ENCODE peak calls at places on chromosomes 13 and 19, in six cellular contexts. I is OCI-LY7, Q is AG10803, K is hepatocyte, A is AG04450, D is lower leg skin. B is an unnamed sample.

GRCh38 chr19:28020631-28021315 is 1192.2 kb downstream of the UQCRFS1 start:
- DNase-seq in K (no peak), I (no peak), D (no peak), Q (peak), A (no peak), B (no peak)

GRCh38 chr13:38210928-38211596 is 138.6 kb upstream of the UFM1 start:
- DNase-seq in D (no peak), A (no peak), Q (no peak), I (no peak), K (no peak), B (no peak)

GRCh38 chr13:98144501-98145350 is 1.8 kb downstream of the FARP1 start:
- DNase-seq in Q (peak), K (peak), A (peak), D (no peak), I (no peak), B (peak)

GRCh38 chr13:43042410-43042921 is 19.1 kb downstream of the DNAJC15 start:
- DNase-seq in Q (no peak), A (no peak), K (no peak), D (no peak), I (no peak), B (no peak)

GRCh38 chr19:28026636-28027035 is 1186.3 kb downstream of the UQCRFS1 start:
- DNase-seq in Q (no peak), K (no peak), I (no peak), D (no peak), A (no peak), B (no peak)

GRCh38 chr19:53381376-53381775 is 13.6 kb upstream of the ZNF765 start:
- DNase-seq in K (no peak), I (no peak), D (no peak), Q (no peak), A (no peak), B (no peak)

GRCh38 chr19:34733266-34733825 is 697 bp upstream of the ZNF181 start:
- DNase-seq in A (no peak), D (peak), I (peak), K (peak), Q (no peak), B (no peak)

GRCh38 chr13:25249001-25249543 is 38.2 kb downstream of the MTMR6 start:
- DNase-seq in I (peak), K (peak), Q (peak), A (no peak), D (no peak), B (peak)

GRCh38 chr13:49646688-49647087 is 18.4 kb downstream of the ARL11 start:
- DNase-seq in D (no peak), K (no peak), I (no peak), A (no peak), Q (no peak), B (no peak)

GRCh38 chr13:109273326-109273751 is 513.0 kb downstream of the IRS2 start:
- DNase-seq in A (no peak), I (no peak), K (no peak), Q (peak), D (no peak), B (peak)

GRCh38 chr19:6026390-6026897 is 48.5 kb upstream of the RANBP3 start:
- DNase-seq in K (no peak), D (no peak), I (no peak), Q (no peak), A (no peak), B (no peak)

GRCh38 chr19:3443840-3444694 is 36.3 kb downstream of the SMIM24 start:
- DNase-seq in Q (no peak), K (peak), D (no peak), I (no peak), A (no peak), B (peak)

GRCh38 chr19:32387701-32388392 is 17.7 kb upstream of the DPY19L3 start:
- DNase-seq in I (no peak), D (no peak), A (no peak), K (no peak), Q (peak), B (no peak)

GRCh38 chr13:23960566-23961156 is 63.4 kb upstream of the C1QTNF9B start:
- DNase-seq in I (peak), K (peak), Q (peak), D (no peak), A (no peak), B (peak)

GRCh38 chr13:41613984-41614581 is 156.7 kb downstream of the RGCC start:
- DNase-seq in D (no peak), K (peak), A (peak), I (no peak), Q (peak), B (peak)

GRCh38 chr13:20387441-20387971 is 138.2 kb downstream of the CRYL1 start:
- DNase-seq in D (peak), A (peak), K (no peak), Q (no peak), I (no peak), B (no peak)

GRCh38 chr19:54464044-54464623 is 556 bp upstream of the LENG9 start:
- DNase-seq in I (peak), A (no peak), D (peak), Q (peak), K (peak), B (peak)

GRCh38 chr13:101611491-101612475 is 159.3 kb downstream of the ITGBL1 start:
- DNase-seq in I (no peak), A (no peak), D (no peak), K (no peak), Q (peak), B (no peak)

GRCh38 chr19:56314018-56314583 is 538 bp downstream of the ZSCAN5A start:
- DNase-seq in I (no peak), D (no peak), Q (no peak), K (peak), A (no peak), B (no peak)

GRCh38 chr19:49799798-49800376 is 13.2 kb downstream of the FUZ start:
- DNase-seq in Q (no peak), A (no peak), K (no peak), D (no peak), I (peak), B (no peak)

GRCh38 chr13:28718186-28718537 is 608 bp downstream of the SLC46A3 start:
- DNase-seq in I (peak), K (no peak), A (no peak), Q (peak), D (peak), B (peak)

GRCh38 chr13:20573636-20574035 is 6.7 kb downstream of the IFT88 start:
- DNase-seq in Q (no peak), K (no peak), A (no peak), I (no peak), D (no peak), B (no peak)

GRCh38 chr19:1122972-1123363 is 19.2 kb downstream of the GPX4 start:
- DNase-seq in Q (peak), A (no peak), I (peak), K (peak), D (no peak), B (peak)

GRCh38 chr13:98300956-98301641 is 124.0 kb upstream of the RNF113B start:
- DNase-seq in A (peak), I (no peak), K (peak), Q (peak), D (no peak), B (peak)

GRCh38 chr13:20191311-20191901 is 1.3 kb downstream of the GJB2 start:
- DNase-seq in Q (no peak), K (no peak), I (no peak), A (no peak), D (no peak), B (no peak)

GRCh38 chr13:102609696-102610095 is 12.9 kb downstream of the TPP2 start:
- DNase-seq in I (no peak), A (no peak), K (no peak), Q (no peak), D (no peak), B (no peak)

GRCh38 chr13:86870388-86870966 is 800.7 kb upstream of the SLITRK5 start:
- DNase-seq in D (no peak), I (peak), A (no peak), K (peak), Q (peak), B (peak)

GRCh38 chr13:32073180-32073864 is 41.7 kb downstream of the FRY start:
- DNase-seq in Q (peak), A (no peak), I (no peak), D (no peak), K (no peak), B (no peak)

GRCh38 chr13:73429691-73430090 is 370.9 kb downstream of the KLF5 start:
- DNase-seq in K (no peak), D (no peak), Q (no peak), I (no peak), A (no peak), B (peak)

GRCh38 chr13:80778302-80778701 is 437.4 kb upstream of the SPRY2 start:
- DNase-seq in D (no peak), A (no peak), Q (no peak), K (peak), I (no peak), B (no peak)

GRCh38 chr19:8307965-8308866 is at the start of gene CD320:
- DNase-seq in I (peak), K (peak), Q (peak), A (peak), D (peak), B (peak)

GRCh38 chr13:82634946-82635345 is 1247.3 kb downstream of the SLITRK1 start:
- DNase-seq in A (no peak), Q (no peak), D (no peak), K (no peak), I (no peak), B (peak)

GRCh38 chr19:17052439-17052838 is 22.8 kb downstream of the HAUS8 start:
- DNase-seq in I (peak), D (no peak), Q (peak), A (no peak), K (peak), B (peak)

GRCh38 chr19:56015756-56016155 is 29.2 kb downstream of the NLRP5 start:
- DNase-seq in D (no peak), A (no peak), K (no peak), Q (no peak), I (peak), B (peak)

GRCh38 chr13:112772539-112772909 is 82.7 kb downstream of the ATP11A start:
- DNase-seq in I (no peak), D (no peak), K (no peak), A (no peak), Q (no peak), B (no peak)

GRCh38 chr13:77692746-77693448 is 4.6 kb upstream of the SLAIN1 start:
- DNase-seq in Q (no peak), A (no peak), D (no peak), K (no peak), I (no peak), B (no peak)

GRCh38 chr19:2180881-2181617 is 17.3 kb downstream of the DOT1L start:
- DNase-seq in I (no peak), Q (no peak), D (no peak), A (no peak), K (no peak), B (no peak)

GRCh38 chr13:101417043-101417406 is 717 bp upstream of the NALCN start:
- DNase-seq in I (no peak), A (peak), D (no peak), K (no peak), Q (no peak), B (peak)

GRCh38 chr19:5080030-5080644 is 111.2 kb downstream of the KDM4B start:
- DNase-seq in K (no peak), Q (no peak), I (no peak), A (no peak), D (no peak), B (no peak)

DNA sequence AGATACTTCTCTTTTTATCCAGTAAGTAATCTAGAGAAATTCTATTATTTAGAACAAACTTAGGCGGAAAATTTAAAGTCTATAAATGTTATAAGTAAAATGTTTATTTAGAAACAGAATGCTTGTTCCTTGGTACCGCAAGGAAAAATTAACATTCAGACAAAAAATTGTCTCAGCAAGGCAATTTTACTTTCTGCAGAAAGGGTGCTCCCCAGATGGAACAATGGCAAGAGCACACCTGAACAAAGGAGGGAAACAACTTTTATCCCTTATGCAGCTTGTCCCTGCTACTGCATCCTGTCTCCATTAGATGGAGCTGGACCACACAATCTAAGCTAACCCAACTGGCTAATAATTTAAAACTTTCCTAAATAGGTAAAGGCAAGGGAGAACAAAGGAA is 6.5 kb upstream of the ZNF708 start:
- DNase-seq in K (no peak), Q (no peak), A (no peak), D (no peak), I (peak), B (no peak)
- TF ChIP-seq CTCF in K (peak), Q (no peak), A (no peak), D (no peak), I (no peak), B (no peak)

DNA sequence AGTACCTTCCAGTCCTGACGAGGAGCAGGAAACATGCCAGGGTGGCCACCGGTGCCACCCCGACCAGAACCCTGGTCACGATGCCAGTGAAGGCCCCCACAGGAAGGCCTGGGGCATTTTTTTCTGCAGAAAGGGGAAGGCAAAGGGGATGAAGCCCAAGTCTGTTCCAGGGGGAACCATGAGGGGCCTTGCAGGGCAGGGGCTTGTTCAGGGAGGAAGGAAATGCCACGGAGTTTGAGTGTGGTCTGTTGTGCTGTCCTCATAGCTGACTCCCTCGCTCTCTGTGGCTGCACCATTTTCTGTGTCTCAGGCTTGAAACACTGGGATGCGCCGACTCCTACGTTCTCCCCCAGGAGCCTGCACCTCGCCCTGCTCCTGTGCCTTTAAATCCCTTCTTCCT is 27.5 kb upstream of the CEACAM1 start:
- DNase-seq in A (no peak), Q (no peak), I (no peak), D (no peak), K (no peak), B (no peak)
- H3K4me3 ChIP-seq in A (no peak), Q (no peak), I (no peak), D (no peak), K (no peak), B (no peak)

DNA sequence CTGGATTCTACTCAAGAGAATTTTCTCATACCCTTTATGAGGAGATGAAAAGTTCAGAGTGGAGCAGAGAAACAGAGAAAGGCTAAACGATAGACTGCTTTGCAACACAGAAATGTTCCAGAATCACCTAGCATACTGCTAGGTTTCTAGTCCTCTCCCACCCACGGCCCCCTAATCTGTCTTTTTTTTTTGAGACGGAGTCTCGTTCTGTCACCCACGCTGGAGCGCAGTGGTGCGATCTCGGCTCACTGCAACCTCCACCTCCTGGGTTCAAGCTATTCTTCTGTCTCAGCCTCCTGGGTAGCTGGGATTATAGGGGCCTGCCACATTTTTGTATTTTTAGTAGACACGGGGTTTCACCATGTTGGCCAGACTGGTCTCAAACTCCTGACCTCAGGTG is 4.8 kb downstream of the SUGP2 start:
- DNase-seq in A (no peak), K (no peak), I (no peak), Q (no peak), D (no peak), B (no peak)
- TF ChIP-seq CTCF in A (no peak), K (no peak), I (no peak), Q (no peak), D (no peak), B (no peak)

GRCh38 chr19:44007473-44007872 is 4.7 kb downstream of the ZNF230 start:
- DNase-seq in I (no peak), K (no peak), D (no peak), Q (no peak), A (no peak), B (no peak)

GRCh38 chr19:44005968-44006367 is 3.2 kb downstream of the ZNF230 start:
- DNase-seq in A (no peak), Q (peak), I (no peak), K (no peak), D (no peak), B (peak)

GRCh38 chr19:44010468-44010867 is 7.7 kb downstream of the ZNF230 start:
- DNase-seq in Q (no peak), I (no peak), A (no peak), K (no peak), D (no peak), B (no peak)
- H3K4me3 ChIP-seq in Q (no peak), I (no peak), A (no peak), K (no peak), D (no peak), B (no peak)

GRCh38 chr19:50906217-50906616 is 5.0 kb downstream of the KLK4 start:
- DNase-seq in Q (no peak), K (peak), I (peak), D (no peak), A (no peak), B (peak)
- TF ChIP-seq CTCF in Q (peak), K (peak), I (peak), D (no peak), A (peak), B (peak)

DNA sequence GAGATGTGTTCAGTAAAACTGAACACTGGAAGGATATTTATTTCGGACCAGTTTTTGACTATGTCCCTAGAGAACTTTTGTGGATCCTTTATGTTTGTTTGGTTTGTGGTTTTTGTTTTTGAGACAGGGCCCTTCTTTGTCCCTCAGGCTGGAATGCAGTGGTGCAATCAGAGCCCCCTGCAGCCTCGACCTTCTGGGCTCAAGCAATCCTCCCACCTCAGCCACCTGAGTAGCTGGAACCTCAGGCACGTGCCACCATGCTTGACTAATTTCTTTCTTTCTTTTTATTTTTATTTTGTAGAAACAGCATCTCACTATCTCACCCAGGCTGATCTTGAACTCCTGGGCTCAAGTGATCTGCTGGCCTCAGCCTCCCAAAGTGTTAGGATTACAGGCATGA is 955 bp upstream of the ZNF709 start:
- DNase-seq in A (no peak), D (no peak), Q (no peak), K (no peak), I (no peak), B (no peak)
- H3K4me3 ChIP-seq in A (no peak), D (no peak), Q (no peak), K (no peak), I (peak), B (no peak)

GRCh38 chr13:79548886-79549285 is 67.9 kb downstream of the NDFIP2 start:
- DNase-seq in A (no peak), K (no peak), I (no peak), Q (peak), D (no peak), B (peak)
- TF ChIP-seq CTCF in A (peak), K (peak), I (peak), Q (peak), D (no peak), B (peak)

DNA sequence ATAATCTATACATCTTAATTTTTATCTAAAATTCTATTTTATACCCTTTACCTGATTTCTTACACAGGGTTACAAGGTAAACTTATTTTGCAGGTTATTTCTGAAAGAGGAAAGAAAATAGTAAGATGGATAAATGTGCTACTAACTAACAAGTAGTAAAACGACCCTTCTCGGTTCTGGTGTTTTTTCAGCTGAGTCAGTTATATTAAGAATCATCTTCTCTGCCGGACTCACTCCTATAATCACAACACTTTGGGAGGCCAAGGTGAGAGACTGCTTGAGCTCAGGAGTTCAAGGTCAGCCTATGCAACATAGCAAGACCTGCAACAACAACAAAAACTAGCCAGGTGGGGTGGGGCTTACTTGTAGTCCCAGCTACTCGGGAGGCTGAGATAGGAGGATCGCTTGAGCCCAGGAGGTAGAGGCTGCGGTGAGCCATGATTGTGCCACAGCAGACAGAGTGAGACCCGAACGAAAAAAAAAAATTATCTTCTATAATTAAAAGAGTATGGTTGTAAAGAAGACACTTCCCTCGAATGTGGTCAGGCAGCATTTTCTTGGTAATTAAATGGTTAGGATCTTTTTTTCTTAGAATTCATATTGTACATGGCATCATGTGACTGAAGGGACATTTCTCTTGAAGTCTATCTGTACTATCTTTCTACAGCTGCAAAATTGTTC is 27.9 kb upstream of the RCBTB2 start:
- DNase-seq in D (no peak), K (no peak), I (no peak), Q (no peak), A (no peak), B (no peak)
- H3K4me3 ChIP-seq in D (no peak), K (no peak), I (peak), Q (no peak), A (no peak), B (no peak)